ENCODE peak calls at places on chromosomes 1 and 21, in six cellular contexts. U, Y, N, M, A and X are unnamed samples.

GRCh38 chr1:201626629-201627275 is 87.8 kb downstream of the NAV1 start:
- DNase-seq in U (no peak), N (no peak), A (no peak), Y (peak), M (no peak), X (no peak)

GRCh38 chr1:205961970-205962820 is 18.9 kb upstream of the SLC26A9 start:
- DNase-seq in U (no peak), N (no peak), A (no peak), M (no peak), Y (no peak), X (no peak)

GRCh38 chr1:77687519-77687906 is 5.1 kb upstream of the ZZZ3 start:
- DNase-seq in A (no peak), M (no peak), N (no peak), Y (peak), U (peak), X (peak)

GRCh38 chr21:36910581-36911307 is 55.7 kb downstream of the HLCS start:
- DNase-seq in U (no peak), N (no peak), Y (peak), A (no peak), M (no peak), X (no peak)

GRCh38 chr1:233294991-233295774 is at the start of gene PCNX2:
- DNase-seq in A (no peak), N (peak), Y (peak), U (peak), M (peak), X (peak)

GRCh38 chr1:3491291-3492246 is 37.1 kb downstream of the ARHGEF16 start:
- DNase-seq in U (peak), Y (peak), M (peak), N (peak), A (no peak), X (peak)

GRCh38 chr1:115331531-115332331 is 6.3 kb downstream of the NGF start:
- DNase-seq in U (no peak), A (peak), Y (peak), M (no peak), N (no peak), X (no peak)

GRCh38 chr1:27940297-27940696 is 5.5 kb downstream of the SMPDL3B start:
- DNase-seq in Y (peak), M (no peak), U (peak), N (peak), A (no peak), X (peak)

GRCh38 chr1:50275564-50275963 is 147.7 kb downstream of the DMRTA2 start:
- DNase-seq in M (no peak), Y (no peak), A (no peak), N (no peak), U (no peak), X (no peak)

GRCh38 chr1:57424231-57425027 is 569 bp upstream of the DAB1 start:
- DNase-seq in Y (peak), A (no peak), N (no peak), U (no peak), M (no peak), X (peak)

GRCh38 chr1:68495968-68496679 is 758 bp downstream of the DEPDC1 start:
- DNase-seq in M (peak), N (peak), A (no peak), U (no peak), Y (no peak), X (peak)

GRCh38 chr1:119453021-119453420 is 38.1 kb downstream of the HSD3B2 start:
- DNase-seq in A (peak), Y (peak), N (no peak), M (peak), U (no peak), X (no peak)

GRCh38 chr1:217407426-217407825 is 223.5 kb downstream of the GPATCH2 start:
- DNase-seq in A (no peak), U (no peak), Y (no peak), N (no peak), M (no peak), X (peak)

GRCh38 chr1:39082140-39082799 is 56.1 kb downstream of the NDUFS5 start:
- DNase-seq in M (no peak), A (no peak), U (no peak), Y (no peak), N (no peak), X (no peak)

GRCh38 chr1:229617351-229618100 is 8.4 kb downstream of the TAF5L start:
- DNase-seq in U (no peak), Y (no peak), N (no peak), M (no peak), A (no peak), X (no peak)

GRCh38 chr1:185170291-185170848 is 13.4 kb downstream of the SWT1 start:
- DNase-seq in U (peak), Y (peak), A (no peak), M (peak), N (peak), X (peak)

GRCh38 chr1:29630756-29631155 is 394.4 kb downstream of the PTPRU start:
- DNase-seq in Y (no peak), N (no peak), M (no peak), A (no peak), U (no peak), X (no peak)

GRCh38 chr1:29410476-29410875 is 174.2 kb downstream of the PTPRU start:
- DNase-seq in Y (no peak), U (no peak), M (no peak), A (no peak), N (no peak), X (no peak)

GRCh38 chr1:55311979-55312378 is 96.8 kb upstream of the USP24 start:
- DNase-seq in Y (no peak), N (no peak), M (no peak), A (no peak), U (no peak), X (no peak)

GRCh38 chr1:55314740-55315139 is 99.6 kb upstream of the USP24 start:
- DNase-seq in U (no peak), Y (no peak), A (no peak), N (no peak), M (no peak), X (no peak)

GRCh38 chr1:55315552-55315951 is 100.4 kb upstream of the USP24 start:
- DNase-seq in Y (no peak), N (no peak), U (no peak), A (no peak), M (no peak), X (no peak)

GRCh38 chr1:55316494-55316893 is 101.3 kb upstream of the USP24 start:
- DNase-seq in M (no peak), U (no peak), N (no peak), A (no peak), Y (no peak), X (no peak)

DNA sequence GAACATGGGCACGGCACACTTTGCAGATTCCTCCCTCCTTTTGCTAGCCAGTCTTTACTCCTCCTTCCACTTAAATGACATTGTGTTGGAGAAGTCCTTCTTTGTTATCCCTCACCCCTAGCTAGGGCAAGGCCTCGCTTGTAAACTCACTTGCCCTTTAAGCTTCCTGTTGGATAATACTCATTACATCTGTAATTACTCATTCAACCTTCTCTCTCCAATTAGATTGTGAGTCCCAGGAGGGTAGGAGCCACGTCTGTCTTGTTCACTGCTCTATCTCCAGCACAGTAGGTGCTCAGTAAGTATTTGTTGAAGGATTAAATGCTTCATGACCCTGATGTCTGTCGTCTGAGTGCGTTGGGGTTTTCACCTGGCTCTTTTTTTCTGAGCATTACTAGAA is 98.7 kb upstream of the USP24 start:
- DNase-seq in U (no peak), N (no peak), Y (no peak), M (no peak), A (no peak), X (no peak)
- H3K4me3 ChIP-seq in U (no peak), N (no peak), Y (no peak), M (no peak), A (no peak), X (no peak)

DNA sequence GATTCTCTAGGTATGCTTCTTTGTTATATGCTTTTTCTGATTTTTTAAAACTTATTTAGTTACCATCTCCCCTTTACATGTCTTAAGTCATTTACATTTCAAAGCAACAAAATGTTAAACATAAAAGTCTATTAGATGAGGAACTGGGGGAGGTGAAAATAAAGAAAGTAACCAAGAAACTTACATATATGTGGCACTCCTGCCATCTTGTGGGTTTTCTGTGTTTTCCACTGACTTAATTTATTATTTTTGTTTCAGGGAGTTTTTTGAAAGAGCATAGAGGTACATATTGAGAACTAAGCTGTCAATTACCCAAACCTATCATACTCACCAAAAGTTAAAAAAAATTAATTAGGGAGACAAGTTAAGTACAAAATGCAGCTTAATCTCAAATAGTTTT is 1531.1 kb downstream of the MRPL39 start:
- DNase-seq in N (peak), A (no peak), Y (no peak), U (no peak), M (no peak), X (no peak)
- TF ChIP-seq CTCF in N (no peak), A (no peak), Y (no peak), U (no peak), M (peak), X (no peak)

DNA sequence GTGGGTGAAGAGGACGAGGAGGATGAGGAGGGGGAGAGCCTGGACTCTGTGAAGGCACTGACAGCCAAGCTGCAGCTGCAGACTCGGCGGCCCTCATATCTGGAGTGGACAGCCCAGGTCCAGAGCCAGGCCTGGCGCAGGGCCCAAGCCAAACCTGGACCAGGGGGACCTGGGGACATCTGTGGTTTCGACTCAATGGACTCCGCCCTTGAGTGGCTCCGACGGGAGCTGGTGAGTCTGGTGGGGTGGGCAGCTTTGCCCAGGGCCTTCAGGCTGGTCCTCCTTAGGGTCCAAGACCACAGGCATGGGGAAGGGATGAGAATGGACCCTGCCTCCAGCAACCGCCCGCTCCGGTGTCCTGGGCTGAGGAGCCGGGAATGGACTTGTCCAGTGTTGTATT is 430 bp downstream of the FAM167B start:
- DNase-seq in M (no peak), U (no peak), A (no peak), Y (no peak), N (no peak), X (no peak)
- H3K4me3 ChIP-seq in M (no peak), U (no peak), A (no peak), Y (no peak), N (no peak), X (no peak)

GRCh38 chr1:117534995-117535467 is 70.8 kb upstream of the TENT5C start:
- DNase-seq in M (peak), Y (peak), A (no peak), U (peak), N (peak), X (peak)

GRCh38 chr1:117541003-117541402 is 64.8 kb upstream of the TENT5C start:
- DNase-seq in A (no peak), N (peak), U (no peak), Y (peak), M (no peak), X (no peak)

GRCh38 chr1:117540532-117540931 is 65.3 kb upstream of the TENT5C start:
- DNase-seq in A (no peak), M (no peak), Y (no peak), N (no peak), U (no peak), X (no peak)

GRCh38 chr1:117535776-117536175 is 70.1 kb upstream of the TENT5C start:
- DNase-seq in M (no peak), Y (no peak), U (no peak), N (no peak), A (no peak), X (no peak)

DNA sequence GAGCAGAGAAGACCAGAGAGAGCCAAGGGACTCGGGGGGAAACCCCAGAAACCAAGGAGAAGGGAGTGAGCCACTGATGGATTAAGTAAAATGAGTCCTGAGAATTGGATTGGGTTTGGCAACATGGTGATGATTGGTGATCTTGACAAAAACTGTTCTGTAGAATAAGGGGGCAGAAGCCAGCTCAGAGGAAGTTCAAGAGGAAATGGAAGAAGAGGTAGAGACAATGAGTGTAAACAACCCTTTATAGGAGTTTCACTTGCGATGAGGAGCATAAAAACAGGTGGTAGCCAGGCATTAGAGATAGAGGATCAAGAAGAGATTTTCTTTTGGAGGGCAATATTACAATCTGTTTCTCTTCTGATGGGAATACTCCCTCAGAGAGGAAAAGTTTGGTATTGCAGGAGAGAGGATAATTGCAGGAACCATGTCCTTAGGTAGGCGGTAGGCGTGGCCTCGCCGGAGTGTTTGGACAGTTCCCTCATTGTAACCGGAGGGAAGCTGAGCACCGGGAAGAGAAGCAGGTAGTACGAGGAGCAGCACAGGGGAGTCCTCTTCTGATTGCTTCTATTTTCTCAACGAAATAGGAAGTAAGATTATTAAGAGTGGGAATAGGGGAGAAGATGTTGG is 68.4 kb upstream of the TENT5C start:
- DNase-seq in A (no peak), N (no peak), M (peak), Y (no peak), U (peak), X (no peak)
- TF ChIP-seq CTCF in A (no peak), N (no peak), M (no peak), Y (no peak), U (no peak), X (no peak)

DNA sequence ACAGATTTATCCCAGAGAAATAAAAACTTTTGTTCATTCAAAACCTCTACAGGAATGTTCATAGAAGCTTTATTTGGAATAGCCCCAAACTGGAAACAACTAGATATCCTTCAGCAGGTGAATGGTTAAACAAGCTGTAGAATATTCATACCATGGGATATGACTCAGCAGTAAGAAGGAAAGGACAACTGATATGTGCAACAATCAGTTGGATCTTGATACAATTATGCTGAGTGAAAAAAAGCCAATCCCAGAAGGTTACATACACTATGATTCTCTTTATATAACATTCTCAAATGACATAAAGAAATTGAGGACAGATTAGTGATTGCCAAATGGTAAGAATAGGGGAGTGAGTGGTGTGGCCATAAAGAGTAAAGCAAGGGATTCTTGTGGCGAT is 376.7 kb downstream of the S1PR1 start:
- DNase-seq in M (no peak), A (no peak), N (no peak), Y (no peak), U (no peak), X (no peak)
- H3K4me3 ChIP-seq in M (no peak), A (no peak), N (no peak), Y (no peak), U (no peak), X (no peak)

DNA sequence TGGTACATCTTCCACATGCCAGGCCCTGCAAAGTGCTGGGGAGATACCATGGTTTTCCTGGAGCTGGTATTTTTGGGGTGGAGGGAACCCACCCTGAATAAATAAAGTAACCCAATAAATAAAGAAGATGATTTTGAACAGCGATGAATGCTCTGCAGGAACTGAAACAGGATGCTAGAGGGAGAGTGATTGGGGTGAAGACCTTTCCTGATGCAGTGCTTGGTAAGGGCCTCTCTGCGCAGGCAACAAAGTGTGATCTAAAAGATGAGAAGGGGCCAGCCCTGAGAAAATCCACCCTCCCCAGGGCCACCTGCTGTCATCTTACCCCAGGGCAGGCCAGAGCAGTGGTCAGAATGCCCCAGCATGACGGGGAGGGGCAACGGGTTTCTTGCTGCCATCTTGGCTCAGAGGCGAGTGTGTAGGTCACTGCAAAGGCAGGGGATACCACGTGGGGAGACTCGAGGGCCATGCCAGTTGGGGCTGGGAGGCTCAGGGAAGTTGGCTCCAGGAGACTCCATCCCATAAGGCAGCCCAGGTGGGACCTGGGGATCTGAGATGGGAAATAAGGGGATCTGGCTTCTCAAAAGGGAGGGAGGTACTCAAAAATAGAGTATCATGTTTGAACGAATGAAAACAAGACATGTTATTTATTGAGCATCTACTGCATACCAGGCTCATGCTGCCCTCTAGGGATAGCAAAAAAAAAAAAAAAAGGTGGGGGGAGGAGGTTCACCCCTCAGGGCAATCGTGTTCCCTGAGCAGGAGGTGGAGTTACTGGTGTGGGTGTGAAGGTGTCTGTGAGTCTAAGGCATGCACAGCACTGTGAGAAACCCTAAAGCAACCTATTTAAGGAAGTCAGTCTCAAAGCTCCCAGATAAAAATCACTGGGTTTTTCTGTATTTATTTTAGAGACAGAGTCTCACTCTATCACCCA is 2.8 kb downstream of the SRARP start:
- DNase-seq in U (no peak), Y (peak), A (no peak), N (no peak), M (peak), X (peak)
- TF ChIP-seq CTCF in U (no peak), Y (peak), A (no peak), N (no peak), M (peak), X (peak)

DNA sequence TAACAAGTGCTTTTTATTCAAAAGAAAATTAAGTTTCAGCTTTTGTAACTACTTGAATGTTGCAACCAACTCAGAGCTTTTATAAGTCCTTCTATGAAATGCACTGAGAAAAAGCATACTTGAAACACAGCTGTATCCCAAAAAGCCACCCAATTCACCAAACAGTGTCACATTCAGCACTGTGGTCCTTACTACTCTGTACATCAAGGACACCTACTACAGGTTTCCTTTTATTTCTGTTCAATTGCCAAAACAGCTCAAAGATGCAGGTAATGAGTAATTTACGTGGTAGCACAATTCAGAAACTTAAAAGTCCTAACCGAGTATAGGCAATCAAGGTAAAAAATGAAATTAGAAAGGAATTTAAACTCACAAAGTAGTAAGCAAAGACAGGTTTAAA is 2.5 kb downstream of the EIF4G3 start:
- DNase-seq in Y (no peak), M (no peak), N (no peak), U (no peak), A (no peak), X (no peak)
- H3K4me3 ChIP-seq in Y (peak), M (no peak), N (peak), U (peak), A (peak), X (peak)

GRCh38 chr1:52680353-52680752 is 17.8 kb downstream of the COA7 start:
- DNase-seq in N (no peak), Y (no peak), M (no peak), U (no peak), A (no peak), X (no peak)

GRCh38 chr1:52686830-52687229 is 11.3 kb downstream of the COA7 start:
- DNase-seq in Y (no peak), N (no peak), A (no peak), U (no peak), M (no peak), X (no peak)

GRCh38 chr1:52683367-52683940 is 14.7 kb downstream of the COA7 start:
- DNase-seq in N (no peak), U (no peak), A (no peak), Y (no peak), M (peak), X (no peak)

GRCh38 chr1:52678961-52679897 is 18.9 kb downstream of the COA7 start:
- DNase-seq in N (no peak), U (no peak), Y (no peak), A (no peak), M (no peak), X (no peak)

GRCh38 chr1:52684545-52684944 is 13.6 kb downstream of the COA7 start:
- DNase-seq in U (no peak), M (no peak), N (no peak), Y (no peak), A (no peak), X (no peak)
- TF ChIP-seq CTCF in U (no peak), M (no peak), N (no peak), Y (no peak), A (no peak), X (no peak)